ENCODE peak calls at places on chromosomes 12 and 14, in six cellular contexts. One of them, this sample, is unnamed.

GRCh38 chr14:80388980-80389711 is 177.8 kb upstream of the DIO2 start:
- DNase-seq in NCI-H524 treated with DMSO at 0.1 percent for 48 hours: no peak
- DNase-seq in MV-4-11: no peak
- DNase-seq in amygdala: no peak
- DNase-seq in activated CD4-positive, alpha-beta T cell treated with anti-CD3 and anti-CD28 coated beads, Interleukin-2, amount 50 U/mL, for 1 hour: no peak
- DNase-seq in nucleus accumbens: no peak
- DNase-seq in this sample: no peak

GRCh38 chr12:24759155-24759554 is 189.7 kb downstream of the BCAT1 start:
- DNase-seq in NCI-H524 treated with DMSO at 0.1 percent for 48 hours: no peak
- DNase-seq in MV-4-11: peak; percentile 78
- DNase-seq in amygdala: no peak
- DNase-seq in activated CD4-positive, alpha-beta T cell treated with anti-CD3 and anti-CD28 coated beads, Interleukin-2, amount 50 U/mL, for 1 hour: no peak
- DNase-seq in nucleus accumbens: no peak
- DNase-seq in this sample: no peak

GRCh38 chr12:116346751-116347150 is 69.3 kb upstream of the MED13L start:
- DNase-seq in NCI-H524 treated with DMSO at 0.1 percent for 48 hours: no peak
- DNase-seq in MV-4-11: no peak
- DNase-seq in amygdala: no peak
- DNase-seq in activated CD4-positive, alpha-beta T cell treated with anti-CD3 and anti-CD28 coated beads, Interleukin-2, amount 50 U/mL, for 1 hour: no peak
- DNase-seq in nucleus accumbens: no peak
- DNase-seq in this sample: no peak

GRCh38 chr14:50320279-50320678 is 8.2 kb downstream of the DMAC2L start:
- DNase-seq in NCI-H524 treated with DMSO at 0.1 percent for 48 hours: no peak
- DNase-seq in MV-4-11: no peak
- DNase-seq in amygdala: no peak
- DNase-seq in activated CD4-positive, alpha-beta T cell treated with anti-CD3 and anti-CD28 coated beads, Interleukin-2, amount 50 U/mL, for 1 hour: no peak
- DNase-seq in nucleus accumbens: no peak
- DNase-seq in this sample: no peak

GRCh38 chr14:45426685-45427282 is 173.8 kb upstream of the MIS18BP1 start:
- DNase-seq in NCI-H524 treated with DMSO at 0.1 percent for 48 hours: peak; percentile 55
- DNase-seq in MV-4-11: peak; percentile 21
- DNase-seq in amygdala: no peak
- DNase-seq in activated CD4-positive, alpha-beta T cell treated with anti-CD3 and anti-CD28 coated beads, Interleukin-2, amount 50 U/mL, for 1 hour: no peak
- DNase-seq in nucleus accumbens: no peak
- DNase-seq in this sample: no peak

GRCh38 chr12:58420496-58420895 is 479.1 kb downstream of the ATP23 start:
- DNase-seq in NCI-H524 treated with DMSO at 0.1 percent for 48 hours: no peak
- DNase-seq in MV-4-11: no peak
- DNase-seq in amygdala: no peak
- DNase-seq in activated CD4-positive, alpha-beta T cell treated with anti-CD3 and anti-CD28 coated beads, Interleukin-2, amount 50 U/mL, for 1 hour: no peak
- DNase-seq in nucleus accumbens: no peak
- DNase-seq in this sample: no peak

GRCh38 chr14:60622920-60623263 is 26.4 kb downstream of the SIX1 start:
- DNase-seq in NCI-H524 treated with DMSO at 0.1 percent for 48 hours: no peak
- DNase-seq in MV-4-11: peak; percentile 65
- DNase-seq in amygdala: no peak
- DNase-seq in activated CD4-positive, alpha-beta T cell treated with anti-CD3 and anti-CD28 coated beads, Interleukin-2, amount 50 U/mL, for 1 hour: no peak
- DNase-seq in nucleus accumbens: no peak
- DNase-seq in this sample: no peak

GRCh38 chr14:49306152-49306751 is 279.9 kb downstream of the RPS29 start:
- DNase-seq in NCI-H524 treated with DMSO at 0.1 percent for 48 hours: no peak
- DNase-seq in MV-4-11: peak; percentile 6
- DNase-seq in amygdala: no peak
- DNase-seq in activated CD4-positive, alpha-beta T cell treated with anti-CD3 and anti-CD28 coated beads, Interleukin-2, amount 50 U/mL, for 1 hour: no peak
- DNase-seq in nucleus accumbens: no peak
- DNase-seq in this sample: no peak

GRCh38 chr12:42977451-42978230 is 388.1 kb upstream of the PRICKLE1 start:
- DNase-seq in NCI-H524 treated with DMSO at 0.1 percent for 48 hours: no peak
- DNase-seq in MV-4-11: peak; percentile 18
- DNase-seq in amygdala: no peak
- DNase-seq in activated CD4-positive, alpha-beta T cell treated with anti-CD3 and anti-CD28 coated beads, Interleukin-2, amount 50 U/mL, for 1 hour: no peak
- DNase-seq in nucleus accumbens: no peak
- DNase-seq in this sample: no peak

GRCh38 chr14:44766285-44766684 is 195.5 kb downstream of the KLHL28 start:
- DNase-seq in NCI-H524 treated with DMSO at 0.1 percent for 48 hours: no peak
- DNase-seq in MV-4-11: no peak
- DNase-seq in amygdala: no peak
- DNase-seq in activated CD4-positive, alpha-beta T cell treated with anti-CD3 and anti-CD28 coated beads, Interleukin-2, amount 50 U/mL, for 1 hour: no peak
- DNase-seq in nucleus accumbens: no peak
- DNase-seq in this sample: no peak

GRCh38 chr14:68627050-68627867 is 165.6 kb downstream of the ZFP36L1 start:
- DNase-seq in NCI-H524 treated with DMSO at 0.1 percent for 48 hours: no peak
- DNase-seq in MV-4-11: no peak
- DNase-seq in amygdala: no peak
- DNase-seq in activated CD4-positive, alpha-beta T cell treated with anti-CD3 and anti-CD28 coated beads, Interleukin-2, amount 50 U/mL, for 1 hour: no peak
- DNase-seq in nucleus accumbens: peak; percentile 10
- DNase-seq in this sample: no peak

GRCh38 chr12:114448618-114448933 is 42.6 kb upstream of the TBX5 start:
- DNase-seq in NCI-H524 treated with DMSO at 0.1 percent for 48 hours: no peak
- DNase-seq in MV-4-11: no peak
- DNase-seq in amygdala: no peak
- DNase-seq in activated CD4-positive, alpha-beta T cell treated with anti-CD3 and anti-CD28 coated beads, Interleukin-2, amount 50 U/mL, for 1 hour: no peak
- DNase-seq in nucleus accumbens: no peak
- DNase-seq in this sample: no peak

GRCh38 chr14:23021479-23021878 is 11.5 kb upstream of the C14orf93 start:
- DNase-seq in NCI-H524 treated with DMSO at 0.1 percent for 48 hours: no peak
- DNase-seq in MV-4-11: no peak
- DNase-seq in amygdala: no peak
- DNase-seq in activated CD4-positive, alpha-beta T cell treated with anti-CD3 and anti-CD28 coated beads, Interleukin-2, amount 50 U/mL, for 1 hour: no peak
- DNase-seq in nucleus accumbens: no peak
- DNase-seq in this sample: no peak

GRCh38 chr12:94457331-94457730 is 2.3 kb downstream of the CEP83 start:
- DNase-seq in NCI-H524 treated with DMSO at 0.1 percent for 48 hours: no peak
- DNase-seq in MV-4-11: no peak
- DNase-seq in amygdala: no peak
- DNase-seq in activated CD4-positive, alpha-beta T cell treated with anti-CD3 and anti-CD28 coated beads, Interleukin-2, amount 50 U/mL, for 1 hour: no peak
- DNase-seq in nucleus accumbens: no peak
- DNase-seq in this sample: no peak

GRCh38 chr14:106586098-106586704 is 1059.8 kb downstream of the TMEM121 start:
- DNase-seq in NCI-H524 treated with DMSO at 0.1 percent for 48 hours: no peak
- DNase-seq in MV-4-11: no peak
- DNase-seq in amygdala: no peak
- DNase-seq in activated CD4-positive, alpha-beta T cell treated with anti-CD3 and anti-CD28 coated beads, Interleukin-2, amount 50 U/mL, for 1 hour: peak; percentile 65
- DNase-seq in nucleus accumbens: no peak
- DNase-seq in this sample: peak; percentile 71

GRCh38 chr12:51906452-51907082 is 737 bp upstream of the ACVRL1 start:
- DNase-seq in NCI-H524 treated with DMSO at 0.1 percent for 48 hours: no peak
- DNase-seq in MV-4-11: no peak
- DNase-seq in amygdala: no peak
- DNase-seq in activated CD4-positive, alpha-beta T cell treated with anti-CD3 and anti-CD28 coated beads, Interleukin-2, amount 50 U/mL, for 1 hour: no peak
- DNase-seq in nucleus accumbens: no peak
- DNase-seq in this sample: no peak

GRCh38 chr12:5227722-5228274 is 184.1 kb downstream of the KCNA5 start:
- DNase-seq in NCI-H524 treated with DMSO at 0.1 percent for 48 hours: no peak
- DNase-seq in MV-4-11: no peak
- DNase-seq in amygdala: no peak
- DNase-seq in activated CD4-positive, alpha-beta T cell treated with anti-CD3 and anti-CD28 coated beads, Interleukin-2, amount 50 U/mL, for 1 hour: no peak
- DNase-seq in nucleus accumbens: no peak
- DNase-seq in this sample: no peak

GRCh38 chr12:89350661-89351488 is 1.4 kb downstream of the DUSP6 start:
- DNase-seq in NCI-H524 treated with DMSO at 0.1 percent for 48 hours: no peak
- DNase-seq in MV-4-11: no peak
- DNase-seq in amygdala: no peak
- DNase-seq in activated CD4-positive, alpha-beta T cell treated with anti-CD3 and anti-CD28 coated beads, Interleukin-2, amount 50 U/mL, for 1 hour: no peak
- DNase-seq in nucleus accumbens: no peak
- DNase-seq in this sample: no peak

GRCh38 chr14:53942970-53943750 is 13.5 kb downstream of the BMP4 start:
- DNase-seq in NCI-H524 treated with DMSO at 0.1 percent for 48 hours: no peak
- DNase-seq in MV-4-11: no peak
- DNase-seq in amygdala: no peak
- DNase-seq in activated CD4-positive, alpha-beta T cell treated with anti-CD3 and anti-CD28 coated beads, Interleukin-2, amount 50 U/mL, for 1 hour: no peak
- DNase-seq in nucleus accumbens: no peak
- DNase-seq in this sample: no peak

GRCh38 chr14:32590157-32590556 is 261.1 kb downstream of the AKAP6 start:
- DNase-seq in NCI-H524 treated with DMSO at 0.1 percent for 48 hours: no peak
- DNase-seq in MV-4-11: no peak
- DNase-seq in amygdala: no peak
- DNase-seq in activated CD4-positive, alpha-beta T cell treated with anti-CD3 and anti-CD28 coated beads, Interleukin-2, amount 50 U/mL, for 1 hour: no peak
- DNase-seq in nucleus accumbens: no peak
- DNase-seq in this sample: no peak

GRCh38 chr12:13211191-13211858 is 14.8 kb downstream of the EMP1 start:
- DNase-seq in NCI-H524 treated with DMSO at 0.1 percent for 48 hours: no peak
- DNase-seq in MV-4-11: no peak
- DNase-seq in amygdala: no peak
- DNase-seq in activated CD4-positive, alpha-beta T cell treated with anti-CD3 and anti-CD28 coated beads, Interleukin-2, amount 50 U/mL, for 1 hour: no peak
- DNase-seq in nucleus accumbens: no peak
- DNase-seq in this sample: no peak

GRCh38 chr12:53728206-53728605 is 954 bp upstream of the CALCOCO1 start:
- DNase-seq in NCI-H524 treated with DMSO at 0.1 percent for 48 hours: no peak
- DNase-seq in MV-4-11: no peak
- DNase-seq in amygdala: no peak
- DNase-seq in activated CD4-positive, alpha-beta T cell treated with anti-CD3 and anti-CD28 coated beads, Interleukin-2, amount 50 U/mL, for 1 hour: no peak
- DNase-seq in nucleus accumbens: no peak
- DNase-seq in this sample: no peak

GRCh38 chr14:100882991-100883788 is 20.3 kb downstream of the RTL1 start:
- DNase-seq in NCI-H524 treated with DMSO at 0.1 percent for 48 hours: no peak
- DNase-seq in MV-4-11: no peak
- DNase-seq in amygdala: no peak
- DNase-seq in activated CD4-positive, alpha-beta T cell treated with anti-CD3 and anti-CD28 coated beads, Interleukin-2, amount 50 U/mL, for 1 hour: no peak
- DNase-seq in nucleus accumbens: no peak
- DNase-seq in this sample: no peak

GRCh38 chr12:115541891-115542361 is 735.6 kb downstream of the MED13L start:
- DNase-seq in NCI-H524 treated with DMSO at 0.1 percent for 48 hours: no peak
- DNase-seq in MV-4-11: no peak
- DNase-seq in amygdala: no peak
- DNase-seq in activated CD4-positive, alpha-beta T cell treated with anti-CD3 and anti-CD28 coated beads, Interleukin-2, amount 50 U/mL, for 1 hour: no peak
- DNase-seq in nucleus accumbens: no peak
- DNase-seq in this sample: no peak

GRCh38 chr14:46063872-46064271 is 587.7 kb downstream of the RPL10L start:
- DNase-seq in NCI-H524 treated with DMSO at 0.1 percent for 48 hours: peak; percentile 56
- DNase-seq in MV-4-11: no peak
- DNase-seq in amygdala: no peak
- DNase-seq in activated CD4-positive, alpha-beta T cell treated with anti-CD3 and anti-CD28 coated beads, Interleukin-2, amount 50 U/mL, for 1 hour: no peak
- DNase-seq in nucleus accumbens: no peak
- DNase-seq in this sample: no peak

GRCh38 chr12:131209082-131210070 is 255.7 kb downstream of the ADGRD1 start:
- DNase-seq in NCI-H524 treated with DMSO at 0.1 percent for 48 hours: no peak
- DNase-seq in MV-4-11: no peak
- DNase-seq in amygdala: no peak
- DNase-seq in activated CD4-positive, alpha-beta T cell treated with anti-CD3 and anti-CD28 coated beads, Interleukin-2, amount 50 U/mL, for 1 hour: no peak
- DNase-seq in nucleus accumbens: no peak
- DNase-seq in this sample: no peak

This sample was measured in activated gamma-delta T cell treated with Interleukin-2 at 50 U/mL for 16 hours.